ENCODE peak calls at places on chromosomes 7 and 10, in five cellular contexts. One of them, this sample, is unnamed. For H3K4me1, the result is how much of the 10 kb centered on the place peaks cover.

GRCh38 chr7:46003161-46003560 is 82.1 kb upstream of the IGFBP3 start:
- DNase-seq in fibroblast of lung: peak
- DNase-seq in upper lobe of right lung: no peak
- DNase-seq in IMR-90: peak
- DNase-seq in gastrocnemius medialis: no peak
- DNase-seq in this sample: no peak

GRCh38 chr7:91953618-91954017 is 13.0 kb downstream of the AKAP9 start:
- DNase-seq in gastrocnemius medialis: no peak
- DNase-seq in IMR-90: peak
- DNase-seq in fibroblast of lung: peak
- DNase-seq in upper lobe of right lung: no peak
- DNase-seq in this sample: no peak

GRCh38 chr10:126459878-126460481 is 71.7 kb upstream of the ADAM12 start:
- DNase-seq in fibroblast of lung: peak
- DNase-seq in gastrocnemius medialis: no peak
- DNase-seq in upper lobe of right lung: no peak
- DNase-seq in IMR-90: peak
- DNase-seq in this sample: no peak

GRCh38 chr7:95535647-95536046 is 49.9 kb downstream of the ASB4 start:
- DNase-seq in fibroblast of lung: no peak
- DNase-seq in gastrocnemius medialis: no peak
- DNase-seq in upper lobe of right lung: no peak
- DNase-seq in IMR-90: no peak
- DNase-seq in this sample: no peak

GRCh38 chr7:18053177-18053928 is 25.7 kb upstream of the PRPS1L1 start:
- DNase-seq in gastrocnemius medialis: no peak
- DNase-seq in fibroblast of lung: no peak
- DNase-seq in upper lobe of right lung: no peak
- DNase-seq in IMR-90: no peak
- DNase-seq in this sample: no peak

GRCh38 chr7:111895049-111895448 is 311.1 kb downstream of the DOCK4 start:
- DNase-seq in gastrocnemius medialis: no peak
- DNase-seq in fibroblast of lung: no peak
- DNase-seq in upper lobe of right lung: no peak
- DNase-seq in IMR-90: no peak
- DNase-seq in this sample: no peak

GRCh38 chr7:51299391-51300133 is 17.0 kb downstream of the COBL start:
- DNase-seq in fibroblast of lung: no peak
- DNase-seq in IMR-90: no peak
- DNase-seq in gastrocnemius medialis: no peak
- DNase-seq in upper lobe of right lung: no peak
- DNase-seq in this sample: no peak

GRCh38 chr7:30206942-30207341 is 72.2 kb downstream of the MTURN start:
- DNase-seq in upper lobe of right lung: no peak
- DNase-seq in gastrocnemius medialis: no peak
- DNase-seq in IMR-90: no peak
- DNase-seq in fibroblast of lung: peak
- DNase-seq in this sample: no peak

GRCh38 chr7:145633513-145633912 is 483.1 kb upstream of the CNTNAP2 start:
- DNase-seq in IMR-90: no peak
- DNase-seq in gastrocnemius medialis: no peak
- DNase-seq in fibroblast of lung: no peak
- DNase-seq in upper lobe of right lung: no peak
- DNase-seq in this sample: no peak

GRCh38 chr10:102055647-102056419 is at the start of gene ARMH3:
- DNase-seq in fibroblast of lung: peak
- DNase-seq in upper lobe of right lung: peak
- DNase-seq in gastrocnemius medialis: peak
- DNase-seq in IMR-90: peak
- DNase-seq in this sample: peak

GRCh38 chr7:143429770-143430698 is 13.2 kb upstream of the TAS2R60 start:
- DNase-seq in fibroblast of lung: peak
- DNase-seq in upper lobe of right lung: no peak
- DNase-seq in IMR-90: peak
- DNase-seq in gastrocnemius medialis: no peak
- DNase-seq in this sample: no peak

GRCh38 chr7:108234981-108235450 is 104.9 kb upstream of the LAMB4 start:
- DNase-seq in fibroblast of lung: peak
- DNase-seq in IMR-90: peak
- DNase-seq in upper lobe of right lung: no peak
- DNase-seq in gastrocnemius medialis: no peak
- DNase-seq in this sample: no peak

GRCh38 chr10:14905890-14906289 is 27.2 kb downstream of the SUV39H2 start:
- DNase-seq in upper lobe of right lung: no peak
- DNase-seq in gastrocnemius medialis: no peak
- DNase-seq in fibroblast of lung: no peak
- DNase-seq in IMR-90: no peak
- DNase-seq in this sample: no peak

GRCh38 chr10:14904864-14905263 is 26.2 kb downstream of the SUV39H2 start:
- DNase-seq in fibroblast of lung: no peak
- DNase-seq in gastrocnemius medialis: no peak
- DNase-seq in IMR-90: no peak
- DNase-seq in upper lobe of right lung: no peak
- DNase-seq in this sample: no peak

GRCh38 chr10:14909101-14909500 is 30.4 kb downstream of the SUV39H2 start:
- DNase-seq in IMR-90: no peak
- DNase-seq in gastrocnemius medialis: no peak
- DNase-seq in fibroblast of lung: no peak
- DNase-seq in upper lobe of right lung: no peak
- DNase-seq in this sample: no peak

GRCh38 chr10:14906765-14907164 is 28.1 kb downstream of the SUV39H2 start:
- DNase-seq in fibroblast of lung: no peak
- DNase-seq in gastrocnemius medialis: no peak
- DNase-seq in upper lobe of right lung: no peak
- DNase-seq in IMR-90: no peak
- DNase-seq in this sample: no peak

DNA sequence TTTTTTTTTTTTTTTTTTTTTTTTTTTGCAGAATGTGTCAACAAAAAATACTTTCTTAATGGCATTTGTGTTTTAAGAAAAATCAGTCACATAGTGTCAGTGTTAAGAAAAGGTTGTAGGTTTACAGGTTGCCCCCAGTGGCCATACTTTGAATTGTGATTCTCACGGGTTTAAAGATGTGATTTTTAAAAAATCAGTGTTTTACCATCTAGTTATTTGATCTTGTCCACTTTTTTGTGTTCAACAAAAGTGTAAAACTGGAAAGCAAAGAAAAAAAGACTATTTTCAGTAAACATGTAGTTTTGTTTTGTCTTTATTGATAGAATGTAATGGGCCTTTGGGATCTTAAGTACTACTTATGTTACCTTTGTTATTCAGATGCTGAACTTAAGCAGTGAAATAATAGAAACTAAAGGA is 25.7 kb downstream of the SUV39H2 start:
- DNase-seq in gastrocnemius medialis: no peak
- DNase-seq in IMR-90: peak
- DNase-seq in upper lobe of right lung: no peak
- DNase-seq in fibroblast of lung: peak
- DNase-seq in this sample: no peak
- TF ChIP-seq CTCF in gastrocnemius medialis: no peak
- TF ChIP-seq CTCF in IMR-90: peak
- TF ChIP-seq CTCF in upper lobe of right lung: peak
- TF ChIP-seq CTCF in fibroblast of lung: peak
- TF ChIP-seq CTCF in this sample: peak

DNA sequence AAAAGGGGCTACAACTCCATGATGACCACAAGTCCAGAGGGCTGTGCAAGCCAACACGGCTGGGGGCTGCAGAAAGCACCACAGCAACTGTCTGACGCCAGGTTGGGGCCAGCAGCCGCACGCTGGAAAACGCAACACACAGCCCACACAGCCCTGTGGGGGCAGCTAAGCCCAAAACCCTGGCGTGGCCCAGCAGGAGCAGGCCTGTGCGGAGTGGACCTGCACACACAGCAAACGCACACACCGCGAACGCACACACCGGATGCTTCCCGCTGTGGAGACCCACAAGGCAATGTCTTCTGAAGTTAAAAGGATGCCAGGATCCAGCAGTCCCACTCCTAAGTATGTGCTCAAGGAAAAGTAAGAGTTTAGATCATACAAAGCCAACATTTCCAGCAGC is 121.2 kb downstream of the MAD1L1 start:
- DNase-seq in upper lobe of right lung: no peak
- DNase-seq in IMR-90: no peak
- DNase-seq in fibroblast of lung: no peak
- DNase-seq in gastrocnemius medialis: no peak
- DNase-seq in this sample: no peak
- H3K4me1 ChIP-seq in upper lobe of right lung: under half
- H3K4me1 ChIP-seq in IMR-90: half or more
- H3K4me1 ChIP-seq in fibroblast of lung: under half
- H3K4me1 ChIP-seq in gastrocnemius medialis: under half
- H3K4me1 ChIP-seq in this sample: half or more

GRCh38 chr10:130110236-130111114 is at the start of gene C10orf143:
- DNase-seq in upper lobe of right lung: peak
- DNase-seq in IMR-90: peak
- DNase-seq in fibroblast of lung: peak
- DNase-seq in gastrocnemius medialis: peak
- DNase-seq in this sample: peak

GRCh38 chr10:130109796-130110235 is 814 bp downstream of the C10orf143 start:
- DNase-seq in gastrocnemius medialis: peak
- DNase-seq in IMR-90: peak
- DNase-seq in upper lobe of right lung: no peak
- DNase-seq in fibroblast of lung: peak
- DNase-seq in this sample: no peak

GRCh38 chr10:130108934-130109604 is 1.6 kb downstream of the C10orf143 start:
- DNase-seq in IMR-90: no peak
- DNase-seq in upper lobe of right lung: no peak
- DNase-seq in gastrocnemius medialis: no peak
- DNase-seq in fibroblast of lung: no peak
- DNase-seq in this sample: no peak

GRCh38 chr10:130111115-130111847 is 651 bp upstream of the C10orf143 start:
- DNase-seq in gastrocnemius medialis: peak
- DNase-seq in IMR-90: peak
- DNase-seq in upper lobe of right lung: peak
- DNase-seq in fibroblast of lung: peak
- DNase-seq in this sample: peak

DNA sequence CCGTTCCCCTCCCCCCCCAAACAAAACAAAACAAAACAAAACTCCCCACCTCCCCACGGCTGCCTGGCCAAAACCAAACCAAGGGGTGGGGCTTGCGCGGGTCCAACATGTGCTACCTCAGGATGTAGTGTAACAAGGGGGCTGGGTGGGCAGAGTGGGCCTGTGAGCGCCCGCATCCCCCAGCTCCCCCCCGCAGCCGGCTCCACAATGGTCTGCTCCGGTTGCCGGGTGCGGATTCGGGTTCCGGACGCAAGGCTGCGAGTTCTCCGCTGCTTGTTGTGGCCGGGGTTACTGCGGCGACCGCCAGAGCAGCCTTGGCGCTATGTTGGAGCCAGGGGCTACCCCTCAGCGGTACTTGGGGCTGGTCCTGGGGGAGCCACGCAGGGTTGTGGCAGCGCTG is 4.9 kb downstream of the C10orf143 start:
- DNase-seq in gastrocnemius medialis: no peak
- DNase-seq in IMR-90: no peak
- DNase-seq in upper lobe of right lung: no peak
- DNase-seq in fibroblast of lung: no peak
- DNase-seq in this sample: no peak
- H3K4me3 ChIP-seq in gastrocnemius medialis: no peak
- H3K4me3 ChIP-seq in IMR-90: no peak
- H3K4me3 ChIP-seq in upper lobe of right lung: no peak
- H3K4me3 ChIP-seq in fibroblast of lung: no peak
- H3K4me3 ChIP-seq in this sample: no peak

GRCh38 chr7:118720632-118721031 is 496.1 kb downstream of the ANKRD7 start:
- DNase-seq in fibroblast of lung: no peak
- DNase-seq in IMR-90: no peak
- DNase-seq in upper lobe of right lung: no peak
- DNase-seq in gastrocnemius medialis: no peak
- DNase-seq in this sample: no peak
- TF ChIP-seq CTCF in fibroblast of lung: no peak
- TF ChIP-seq CTCF in IMR-90: no peak
- TF ChIP-seq CTCF in upper lobe of right lung: no peak
- TF ChIP-seq CTCF in gastrocnemius medialis: no peak
- TF ChIP-seq CTCF in this sample: no peak

This sample was measured in spleen.